ENCODE peak calls at places on chromosomes 13 and 19, in seven cellular contexts. G is tibial nerve, L is breast epithelium, A is osteocyte, E is right atrium auricular region, X is upper lobe of right lung, S is heart right ventricle. C is an unnamed sample.

GRCh38 chr13:111117961-111118360 is 2.9 kb downstream of the ARHGEF7 start:
- DNase-seq in G (no peak), L (no peak), A (no peak), E (no peak), X (no peak), S (no peak), C (no peak)

GRCh38 chr19:49409441-49410029 is 13.7 kb downstream of the PTH2 start:
- DNase-seq in G (no peak), L (no peak), A (no peak), E (no peak), X (no peak), S (no peak), C (no peak)

GRCh38 chr19:2079865-2080301 is 16.2 kb downstream of the MOB3A start:
- DNase-seq in G (no peak), L (no peak), A (no peak), E (no peak), X (no peak), S (no peak), C (no peak)

GRCh38 chr19:5249526-5249925 is 91.1 kb downstream of the PTPRS start:
- DNase-seq in G (no peak), L (no peak), A (no peak), E (no peak), X (no peak), S (no peak), C (no peak)

GRCh38 chr13:51793570-51794273 is 10.2 kb downstream of the DHRS12 start:
- DNase-seq in G (no peak), L (no peak), A (no peak), E (no peak), X (no peak), S (no peak), C (no peak)

GRCh38 chr13:100951031-100951430 is 276.4 kb upstream of the TMTC4 start:
- DNase-seq in G (no peak), L (no peak), A (no peak), E (no peak), X (no peak), S (no peak), C (no peak)

GRCh38 chr19:48551437-48552302 is at the start of gene SULT2B1:
- DNase-seq in G (no peak), L (peak), A (no peak), E (no peak), X (peak), S (no peak), C (no peak)

GRCh38 chr13:76822691-76823267 is 63.4 kb downstream of the KCTD12 start:
- DNase-seq in G (no peak), L (no peak), A (no peak), E (no peak), X (no peak), S (no peak), C (no peak)

GRCh38 chr19:35992902-35993765 is 1.9 kb upstream of the SDHAF1 start:
- DNase-seq in G (no peak), L (no peak), A (no peak), E (no peak), X (no peak), S (no peak), C (no peak)

GRCh38 chr13:45662122-45662521 is 40.0 kb upstream of the CBY2 start:
- DNase-seq in G (no peak), L (no peak), A (no peak), E (no peak), X (no peak), S (no peak), C (no peak)

GRCh38 chr13:64538711-64539110 is 2691.4 kb downstream of the PCDH9 start:
- DNase-seq in G (no peak), L (no peak), A (no peak), E (no peak), X (no peak), S (no peak), C (no peak)

GRCh38 chr13:28548468-28548867 is 53.5 kb upstream of the FLT1 start:
- DNase-seq in G (no peak), L (no peak), A (no peak), E (no peak), X (no peak), S (no peak), C (no peak)

GRCh38 chr19:1933942-1934341 is 7.0 kb upstream of the CSNK1G2 start:
- DNase-seq in G (no peak), L (no peak), A (no peak), E (no peak), X (no peak), S (no peak), C (no peak)

GRCh38 chr19:7533281-7533819 is 2.2 kb upstream of the PNPLA6 start:
- DNase-seq in G (peak), L (no peak), A (no peak), E (peak), X (peak), S (peak), C (no peak)

GRCh38 chr13:36163303-36163702 is 32.1 kb upstream of the DCLK1 start:
- DNase-seq in G (no peak), L (no peak), A (peak), E (no peak), X (no peak), S (no peak), C (no peak)

GRCh38 chr19:35757231-35757748 is 461 bp upstream of the HSPB6 start:
- DNase-seq in G (peak), L (no peak), A (peak), E (peak), X (peak), S (peak), C (no peak)

GRCh38 chr13:109135018-109135417 is 505.6 kb downstream of the MYO16 start:
- DNase-seq in G (no peak), L (no peak), A (no peak), E (no peak), X (no peak), S (no peak), C (no peak)

GRCh38 chr19:44643605-44644390 is at the start of gene PVR:
- DNase-seq in G (peak), L (peak), A (peak), E (peak), X (peak), S (peak), C (peak)
- TF ChIP-seq CTCF in G (no peak), L (no peak), A (no peak), E (no peak), X (peak), S (no peak), C (no peak)

GRCh38 chr13:22758245-22758644 is 422.5 kb upstream of the SGCG start:
- DNase-seq in G (no peak), L (no peak), A (no peak), E (no peak), X (no peak), S (no peak), C (no peak)

GRCh38 chr13:22761709-22762108 is 419.1 kb upstream of the SGCG start:
- DNase-seq in G (no peak), L (no peak), A (no peak), E (no peak), X (no peak), S (no peak), C (no peak)

GRCh38 chr13:22757530-22758120 is 423.2 kb upstream of the SGCG start:
- DNase-seq in G (no peak), L (no peak), A (no peak), E (no peak), X (no peak), S (no peak), C (no peak)
- TF ChIP-seq CTCF in G (no peak), L (no peak), A (peak), E (peak), X (peak), S (no peak), C (peak)

GRCh38 chr19:50461066-50461875 is 15.0 kb upstream of the EMC10 start:
- DNase-seq in G (peak), L (peak), A (no peak), E (no peak), X (peak), S (peak), C (no peak)

GRCh38 chr19:50459067-50459456 is 17.2 kb upstream of the EMC10 start:
- DNase-seq in G (no peak), L (no peak), A (no peak), E (no peak), X (no peak), S (no peak), C (no peak)

GRCh38 chr19:50458396-50459066 is 17.8 kb upstream of the EMC10 start:
- DNase-seq in G (no peak), L (no peak), A (no peak), E (no peak), X (no peak), S (no peak), C (no peak)

GRCh38 chr19:50459638-50460037 is 16.7 kb upstream of the EMC10 start:
- DNase-seq in G (no peak), L (no peak), A (no peak), E (no peak), X (no peak), S (no peak), C (no peak)

DNA sequence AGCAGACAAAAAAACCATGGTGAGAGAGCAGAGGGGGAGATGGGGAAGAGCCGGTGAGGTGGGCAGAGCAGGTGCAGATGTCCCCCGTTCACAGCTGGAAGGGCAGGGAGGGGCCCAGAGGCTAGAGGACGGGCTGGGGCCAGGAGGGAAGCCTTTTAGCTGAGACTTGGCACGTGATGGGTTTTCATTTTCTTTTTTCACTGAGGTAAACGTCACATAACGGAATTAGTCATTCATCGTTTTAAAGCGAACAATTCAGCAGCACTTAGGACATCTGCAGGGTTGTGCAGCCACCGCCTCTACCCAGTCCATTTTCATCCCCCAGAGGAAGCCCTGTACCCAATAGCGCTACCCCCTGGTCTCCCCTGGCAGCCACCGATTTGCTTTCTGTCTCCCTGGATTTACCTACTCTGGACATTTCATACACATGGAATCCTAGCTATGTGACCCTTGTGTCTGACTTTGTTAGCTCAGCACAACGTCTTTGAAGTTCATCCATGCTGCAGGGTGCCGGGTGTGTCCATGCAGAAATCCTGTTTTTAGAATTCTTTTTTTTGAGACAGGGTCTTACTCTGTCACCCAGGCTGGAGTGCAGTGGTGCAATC is 16.0 kb upstream of the EMC10 start:
- DNase-seq in G (no peak), L (no peak), A (no peak), E (no peak), X (no peak), S (no peak), C (no peak)
- TF ChIP-seq CTCF in G (no peak), L (no peak), A (no peak), E (no peak), X (no peak), S (no peak), C (no peak)

DNA sequence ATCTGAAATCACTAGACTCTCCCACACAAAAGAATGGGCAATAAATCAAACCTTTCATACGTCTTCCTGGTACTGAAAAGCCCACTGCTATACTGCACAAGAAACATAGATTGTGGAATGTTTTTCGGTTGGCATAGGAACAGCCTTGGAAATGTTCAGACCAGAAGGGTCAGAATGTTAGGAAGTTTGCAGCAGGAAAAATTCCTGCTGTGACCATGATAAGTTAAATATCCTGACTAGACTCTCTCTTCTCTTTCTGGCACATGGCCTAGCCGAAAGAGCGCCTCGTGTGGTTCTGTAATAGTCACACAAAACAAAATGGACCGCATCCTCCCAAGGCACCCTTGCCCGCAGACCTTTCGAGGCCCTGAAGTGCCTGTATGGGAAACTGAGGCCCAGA is 427.2 kb downstream of the COG6 start:
- DNase-seq in G (no peak), L (no peak), A (no peak), E (peak), X (no peak), S (peak), C (no peak)
- TF ChIP-seq CTCF in G (no peak), L (no peak), A (no peak), E (no peak), X (no peak), S (no peak), C (no peak)

GRCh38 chr19:51439021-51439465 is 19.2 kb downstream of the SIGLEC8 start:
- DNase-seq in G (no peak), L (no peak), A (no peak), E (no peak), X (peak), S (no peak), C (no peak)
- TF ChIP-seq CTCF in G (peak), L (no peak), A (peak), E (no peak), X (peak), S (no peak), C (no peak)

GRCh38 chr19:53868892-53869804 is 1.5 kb downstream of the MYADM start:
- DNase-seq in G (peak), L (peak), A (peak), E (peak), X (peak), S (peak), C (peak)
- TF ChIP-seq CTCF in G (peak), L (peak), A (peak), E (no peak), X (peak), S (no peak), C (peak)